ENCODE peak calls at places on chromosomes 12 and 14, in seven cellular contexts. One of them, this sample, is unnamed.

GRCh38 chr12:94714378-94714777 is 64.0 kb upstream of the TMCC3 start:
- DNase-seq in left lobe of liver: no peak
- DNase-seq in HFF-Myc: peak
- DNase-seq in HL-60: no peak
- DNase-seq in EL: peak
- DNase-seq in NCI-H460: no peak
- DNase-seq in CD8-positive, alpha-beta memory T cell: no peak
- DNase-seq in this sample: no peak

GRCh38 chr12:21656931-21657335 is 709 bp downstream of the LDHB start:
- DNase-seq in left lobe of liver: no peak
- DNase-seq in EL: peak
- DNase-seq in HL-60: peak
- DNase-seq in HFF-Myc: peak
- DNase-seq in CD8-positive, alpha-beta memory T cell: peak
- DNase-seq in NCI-H460: no peak
- DNase-seq in this sample: no peak

GRCh38 chr12:27221625-27222387 is 22.3 kb upstream of the STK38L start:
- DNase-seq in EL: no peak
- DNase-seq in HL-60: peak
- DNase-seq in left lobe of liver: no peak
- DNase-seq in CD8-positive, alpha-beta memory T cell: no peak
- DNase-seq in HFF-Myc: no peak
- DNase-seq in NCI-H460: no peak
- DNase-seq in this sample: no peak

GRCh38 chr14:68466491-68466977 is 326.3 kb downstream of the ZFP36L1 start:
- DNase-seq in HFF-Myc: no peak
- DNase-seq in EL: peak
- DNase-seq in CD8-positive, alpha-beta memory T cell: no peak
- DNase-seq in HL-60: no peak
- DNase-seq in NCI-H460: peak
- DNase-seq in left lobe of liver: no peak
- DNase-seq in this sample: no peak

GRCh38 chr12:45388545-45388944 is 172.7 kb downstream of the ANO6 start:
- DNase-seq in NCI-H460: peak
- DNase-seq in left lobe of liver: no peak
- DNase-seq in EL: peak
- DNase-seq in CD8-positive, alpha-beta memory T cell: no peak
- DNase-seq in HL-60: peak
- DNase-seq in HFF-Myc: no peak
- DNase-seq in this sample: no peak

GRCh38 chr12:120936197-120936596 is 32.0 kb upstream of the SPPL3 start:
- DNase-seq in CD8-positive, alpha-beta memory T cell: no peak
- DNase-seq in HL-60: peak
- DNase-seq in NCI-H460: no peak
- DNase-seq in EL: no peak
- DNase-seq in HFF-Myc: no peak
- DNase-seq in left lobe of liver: no peak
- DNase-seq in this sample: no peak

GRCh38 chr12:65673732-65674131 is 150.6 kb upstream of the HMGA2 start:
- DNase-seq in HL-60: no peak
- DNase-seq in left lobe of liver: no peak
- DNase-seq in CD8-positive, alpha-beta memory T cell: no peak
- DNase-seq in NCI-H460: no peak
- DNase-seq in HFF-Myc: no peak
- DNase-seq in EL: peak
- DNase-seq in this sample: no peak

GRCh38 chr12:100826323-100826722 is 31.7 kb downstream of the ANO4 start:
- DNase-seq in EL: peak
- DNase-seq in HL-60: peak
- DNase-seq in HFF-Myc: peak
- DNase-seq in left lobe of liver: no peak
- DNase-seq in CD8-positive, alpha-beta memory T cell: no peak
- DNase-seq in NCI-H460: peak
- DNase-seq in this sample: no peak

GRCh38 chr14:101961746-101962502 is 2.4 kb upstream of the DYNC1H1 start:
- DNase-seq in EL: no peak
- DNase-seq in HFF-Myc: no peak
- DNase-seq in CD8-positive, alpha-beta memory T cell: no peak
- DNase-seq in left lobe of liver: no peak
- DNase-seq in NCI-H460: no peak
- DNase-seq in HL-60: no peak
- DNase-seq in this sample: no peak

GRCh38 chr14:93219103-93219726 is 12.2 kb downstream of the UBR7 start:
- DNase-seq in HFF-Myc: no peak
- DNase-seq in left lobe of liver: no peak
- DNase-seq in HL-60: peak
- DNase-seq in EL: peak
- DNase-seq in CD8-positive, alpha-beta memory T cell: peak
- DNase-seq in NCI-H460: peak
- DNase-seq in this sample: peak

GRCh38 chr14:100386846-100387245 is 63.7 kb downstream of the SLC25A47 start:
- DNase-seq in CD8-positive, alpha-beta memory T cell: no peak
- DNase-seq in HFF-Myc: no peak
- DNase-seq in EL: no peak
- DNase-seq in left lobe of liver: no peak
- DNase-seq in HL-60: no peak
- DNase-seq in NCI-H460: no peak
- DNase-seq in this sample: no peak

GRCh38 chr12:67884596-67884995 is 104.7 kb upstream of the IFNG-AS1 start:
- DNase-seq in HFF-Myc: no peak
- DNase-seq in CD8-positive, alpha-beta memory T cell: no peak
- DNase-seq in EL: no peak
- DNase-seq in NCI-H460: no peak
- DNase-seq in HL-60: no peak
- DNase-seq in left lobe of liver: no peak
- DNase-seq in this sample: no peak

GRCh38 chr12:2233034-2233433 is 180.2 kb downstream of the CACNA1C start:
- DNase-seq in left lobe of liver: no peak
- DNase-seq in NCI-H460: no peak
- DNase-seq in HFF-Myc: no peak
- DNase-seq in HL-60: no peak
- DNase-seq in EL: peak
- DNase-seq in CD8-positive, alpha-beta memory T cell: no peak
- DNase-seq in this sample: no peak

GRCh38 chr12:84507914-84508313 is 404.7 kb downstream of the SLC6A15 start:
- DNase-seq in HL-60: no peak
- DNase-seq in left lobe of liver: no peak
- DNase-seq in CD8-positive, alpha-beta memory T cell: no peak
- DNase-seq in HFF-Myc: peak
- DNase-seq in NCI-H460: no peak
- DNase-seq in EL: no peak
- DNase-seq in this sample: no peak

GRCh38 chr12:14930299-14930698 is 8.0 kb downstream of the ERP27 start:
- DNase-seq in NCI-H460: no peak
- DNase-seq in HL-60: no peak
- DNase-seq in EL: no peak
- DNase-seq in CD8-positive, alpha-beta memory T cell: no peak
- DNase-seq in HFF-Myc: no peak
- DNase-seq in left lobe of liver: no peak
- DNase-seq in this sample: no peak

GRCh38 chr14:52701223-52701622 is 5.8 kb upstream of the PSMC6 start:
- DNase-seq in left lobe of liver: no peak
- DNase-seq in NCI-H460: no peak
- DNase-seq in HFF-Myc: no peak
- DNase-seq in EL: no peak
- DNase-seq in HL-60: no peak
- DNase-seq in CD8-positive, alpha-beta memory T cell: no peak
- DNase-seq in this sample: no peak

GRCh38 chr14:104277416-104278213 is 139.2 kb downstream of the KIF26A start:
- DNase-seq in HL-60: no peak
- DNase-seq in HFF-Myc: no peak
- DNase-seq in NCI-H460: no peak
- DNase-seq in left lobe of liver: peak
- DNase-seq in CD8-positive, alpha-beta memory T cell: no peak
- DNase-seq in EL: no peak
- DNase-seq in this sample: peak

GRCh38 chr12:118311666-118312065 is 61.0 kb downstream of the TAOK3 start:
- DNase-seq in left lobe of liver: no peak
- DNase-seq in EL: no peak
- DNase-seq in NCI-H460: no peak
- DNase-seq in HFF-Myc: no peak
- DNase-seq in HL-60: no peak
- DNase-seq in CD8-positive, alpha-beta memory T cell: no peak
- DNase-seq in this sample: no peak

GRCh38 chr14:90275820-90276219 is 19.5 kb downstream of the PSMC1 start:
- DNase-seq in EL: no peak
- DNase-seq in left lobe of liver: no peak
- DNase-seq in NCI-H460: no peak
- DNase-seq in HL-60: no peak
- DNase-seq in CD8-positive, alpha-beta memory T cell: no peak
- DNase-seq in HFF-Myc: no peak
- DNase-seq in this sample: no peak

GRCh38 chr12:132284071-132284492 is 45.3 kb downstream of the GALNT9 start:
- DNase-seq in HFF-Myc: no peak
- DNase-seq in HL-60: no peak
- DNase-seq in CD8-positive, alpha-beta memory T cell: no peak
- DNase-seq in EL: no peak
- DNase-seq in left lobe of liver: no peak
- DNase-seq in NCI-H460: peak
- DNase-seq in this sample: no peak

GRCh38 chr14:24437020-24437735 is 5.4 kb downstream of the SDR39U1 start:
- DNase-seq in EL: no peak
- DNase-seq in HL-60: no peak
- DNase-seq in HFF-Myc: no peak
- DNase-seq in left lobe of liver: no peak
- DNase-seq in CD8-positive, alpha-beta memory T cell: no peak
- DNase-seq in NCI-H460: no peak
- DNase-seq in this sample: no peak

GRCh38 chr14:53227154-53227718 is 74.1 kb upstream of the DDHD1 start:
- DNase-seq in HL-60: no peak
- DNase-seq in NCI-H460: no peak
- DNase-seq in CD8-positive, alpha-beta memory T cell: no peak
- DNase-seq in HFF-Myc: no peak
- DNase-seq in left lobe of liver: no peak
- DNase-seq in EL: no peak
- DNase-seq in this sample: no peak

This sample was measured in osteocyte.